ENCODE peak calls at places on chromosomes 3 and 15, in five cellular contexts. E is testis, I is lower lobe of right lung, R is HepG2, U is GM23248. X is an unnamed sample. For H3K4me1, the result is how much of the 10 kb centered on the place peaks cover.

GRCh38 chr3:100954990-100955389 is 38.2 kb downstream of the ABI3BP start:
- DNase-seq in E (peak), I (no peak), R (no peak), U (peak), X (peak)

GRCh38 chr15:66946578-66947164 is 118.7 kb upstream of the SMAD3 start:
- DNase-seq in E (peak), I (peak), R (peak), U (peak), X (peak)

GRCh38 chr3:88954853-88955252 is 152.6 kb upstream of the EPHA3 start:
- DNase-seq in E (no peak), I (no peak), R (no peak), U (no peak), X (no peak)

GRCh38 chr15:76160426-76161152 is 100.8 kb downstream of the TMEM266 start:
- DNase-seq in E (no peak), I (no peak), R (no peak), U (peak), X (no peak)

GRCh38 chr3:134611516-134611915 is 39.3 kb downstream of the KY start:
- DNase-seq in E (no peak), I (no peak), R (no peak), U (no peak), X (no peak)

GRCh38 chr3:175495331-175495730 is 636.2 kb downstream of the NAALADL2 start:
- DNase-seq in E (no peak), I (no peak), R (no peak), U (no peak), X (no peak)

GRCh38 chr3:180447156-180447555 is 154.8 kb upstream of the TTC14 start:
- DNase-seq in E (no peak), I (no peak), R (no peak), U (peak), X (no peak)

GRCh38 chr3:78707094-78707493 is 1060.7 kb downstream of the ROBO1 start:
- DNase-seq in E (no peak), I (no peak), R (no peak), U (no peak), X (no peak)

GRCh38 chr3:22792533-22792932 is 410.6 kb upstream of the UBE2E2 start:
- DNase-seq in E (no peak), I (no peak), R (no peak), U (no peak), X (no peak)

GRCh38 chr3:147383617-147384016 is 22.7 kb downstream of the ZIC4 start:
- DNase-seq in E (no peak), I (no peak), R (no peak), U (no peak), X (no peak)

GRCh38 chr3:33355611-33356010 is 78.4 kb downstream of the FBXL2 start:
- DNase-seq in E (no peak), I (no peak), R (no peak), U (peak), X (no peak)

GRCh38 chr3:87228316-87228715 is 1.2 kb downstream of the CHMP2B start:
- DNase-seq in E (no peak), I (no peak), R (peak), U (peak), X (no peak)

GRCh38 chr3:53331871-53332270 is 15.5 kb downstream of the DCP1A start:
- DNase-seq in E (no peak), I (no peak), R (no peak), U (no peak), X (no peak)

GRCh38 chr15:69648215-69648614 is 195.6 kb downstream of the RPLP1 start:
- DNase-seq in E (no peak), I (no peak), R (no peak), U (peak), X (no peak)

GRCh38 chr15:70356062-70356860 is 258.5 kb upstream of the TLE3 start:
- DNase-seq in E (no peak), I (no peak), R (no peak), U (no peak), X (no peak)

GRCh38 chr3:10683106-10683505 is 132.9 kb upstream of the SLC6A11 start:
- DNase-seq in E (no peak), I (no peak), R (no peak), U (peak), X (no peak)

GRCh38 chr3:114494498-114494897 is 200.7 kb downstream of the TIGIT start:
- DNase-seq in E (no peak), I (no peak), R (no peak), U (no peak), X (no peak)

GRCh38 chr3:142886938-142887337 is 1.9 kb downstream of the PCOLCE2 start:
- DNase-seq in E (no peak), I (no peak), R (no peak), U (peak), X (no peak)

GRCh38 chr15:45743309-45744041 is 108.6 kb downstream of the SQOR start:
- DNase-seq in E (no peak), I (no peak), R (no peak), U (no peak), X (no peak)

GRCh38 chr15:83380682-83381081 is 66.5 kb upstream of the SH3GL3 start:
- DNase-seq in E (peak), I (peak), R (peak), U (peak), X (peak)

GRCh38 chr3:119235151-119235550 is 5.5 kb downstream of the B4GALT4 start:
- DNase-seq in E (no peak), I (no peak), R (no peak), U (peak), X (no peak)

GRCh38 chr3:9793161-9793781 is 389 bp downstream of the ARPC4 start:
- DNase-seq in E (no peak), I (peak), R (peak), U (peak), X (peak)

GRCh38 chr3:35448121-35448520 is 191.2 kb upstream of the ARPP21 start:
- DNase-seq in E (no peak), I (no peak), R (no peak), U (no peak), X (no peak)

GRCh38 chr3:12817341-12817705 is 20.8 kb downstream of the CAND2 start:
- DNase-seq in E (no peak), I (no peak), R (no peak), U (no peak), X (no peak)

GRCh38 chr3:10292505-10293419 is at the start of gene GHRL:
- DNase-seq in E (no peak), I (peak), R (peak), U (no peak), X (no peak)

GRCh38 chr3:157436583-157437300 is at the start of gene PTX3:
- DNase-seq in E (peak), I (no peak), R (no peak), U (peak), X (peak)

GRCh38 chr3:182527745-182528144 is 265.6 kb upstream of the ATP11B start:
- DNase-seq in E (no peak), I (no peak), R (peak), U (no peak), X (no peak)

GRCh38 chr15:57667171-57667924 is 39.2 kb upstream of the POLR2M start:
- DNase-seq in E (no peak), I (no peak), R (peak), U (peak), X (no peak)

GRCh38 chr3:34357461-34357860 is 559.0 kb downstream of the PDCD6IP start:
- DNase-seq in E (no peak), I (no peak), R (no peak), U (no peak), X (no peak)

GRCh38 chr3:47416041-47416440 is 35.2 kb downstream of the PTPN23 start:
- DNase-seq in E (no peak), I (no peak), R (no peak), U (no peak), X (peak)

GRCh38 chr3:32508731-32509130 is 6.1 kb upstream of the CMTM6 start:
- DNase-seq in E (no peak), I (no peak), R (no peak), U (peak), X (no peak)

GRCh38 chr3:57151021-57151449 is 14.1 kb downstream of the IL17RD start:
- DNase-seq in E (no peak), I (no peak), R (no peak), U (no peak), X (no peak)

GRCh38 chr15:41888662-41889253 is 5.1 kb downstream of the SPTBN5 start:
- DNase-seq in E (no peak), I (no peak), R (no peak), U (no peak), X (no peak)

GRCh38 chr3:168186293-168186983 is 90.7 kb upstream of the GOLIM4 start:
- DNase-seq in E (no peak), I (no peak), R (peak), U (no peak), X (no peak)

GRCh38 chr15:49467782-49468181 is 44.7 kb downstream of the FGF7 start:
- DNase-seq in E (no peak), I (no peak), R (no peak), U (peak), X (no peak)

GRCh38 chr15:95111969-95112368 is 880.6 kb downstream of the MCTP2 start:
- DNase-seq in E (no peak), I (no peak), R (no peak), U (no peak), X (no peak)

GRCh38 chr3:197373096-197373495 is 74.7 kb upstream of the DLG1 start:
- DNase-seq in E (no peak), I (no peak), R (no peak), U (no peak), X (no peak)

GRCh38 chr3:70358978-70359580 is 46.6 kb upstream of the MDFIC2 start:
- DNase-seq in E (peak), I (no peak), R (peak), U (peak), X (no peak)

GRCh38 chr3:70359711-70360110 is 47.3 kb upstream of the MDFIC2 start:
- DNase-seq in E (no peak), I (no peak), R (no peak), U (no peak), X (no peak)

DNA sequence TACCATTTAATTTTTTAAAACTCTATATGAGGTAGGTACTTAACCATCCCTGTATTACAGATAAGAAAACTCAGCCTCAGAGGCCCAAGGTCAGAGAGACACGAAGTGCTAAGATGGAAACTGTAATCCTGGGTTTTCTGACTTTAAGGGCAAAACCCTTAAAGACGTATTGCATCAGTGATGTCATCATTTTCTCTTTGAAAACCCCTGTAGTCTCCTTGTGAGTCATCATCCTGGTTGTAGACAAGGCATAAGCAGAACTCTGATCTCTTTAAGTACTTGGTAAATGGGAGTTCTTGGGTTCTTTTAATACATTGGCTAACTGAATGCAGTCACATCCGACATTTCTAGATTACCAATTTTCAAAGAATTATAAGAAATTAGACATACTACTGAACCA is 48.5 kb upstream of the MDFIC2 start:
- DNase-seq in E (no peak), I (no peak), R (no peak), U (peak), X (no peak)
- H3K4me3 ChIP-seq in E (no peak), I (no peak), R (no peak), U (no peak), X (no peak)

GRCh38 chr3:126999383-126999782 is 16.5 kb downstream of the PLXNA1 start:
- DNase-seq in E (peak), I (no peak), R (no peak), U (no peak), X (no peak)

GRCh38 chr3:127001486-127002194 is 18.7 kb downstream of the PLXNA1 start:
- DNase-seq in E (no peak), I (no peak), R (no peak), U (no peak), X (no peak)

GRCh38 chr3:126998728-126999127 is 15.8 kb downstream of the PLXNA1 start:
- DNase-seq in E (no peak), I (no peak), R (no peak), U (no peak), X (no peak)

GRCh38 chr3:127000792-127001191 is 17.9 kb downstream of the PLXNA1 start:
- DNase-seq in E (no peak), I (no peak), R (no peak), U (no peak), X (no peak)

DNA sequence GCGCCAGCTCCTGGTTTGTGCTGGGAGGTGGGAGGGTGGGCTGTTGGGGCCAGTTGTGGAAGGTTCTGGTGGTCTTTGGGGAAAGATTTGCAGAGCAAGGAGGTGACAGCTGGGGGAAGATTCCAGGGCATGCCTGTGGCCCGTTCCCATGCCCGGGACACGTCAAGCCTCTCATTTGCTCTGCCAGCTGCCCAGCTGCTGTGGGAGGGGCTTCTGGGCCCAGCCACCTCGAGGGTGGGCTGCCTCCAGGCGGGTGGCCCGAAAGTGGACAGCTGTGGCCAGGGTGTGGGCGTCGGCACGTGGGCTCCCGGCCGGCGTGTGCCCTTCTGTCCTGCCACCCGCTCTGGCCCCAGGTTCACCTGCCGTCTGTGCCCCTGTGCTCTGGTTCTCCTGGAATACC is 17.2 kb downstream of the PLXNA1 start:
- DNase-seq in E (no peak), I (no peak), R (no peak), U (no peak), X (no peak)
- H3K4me1 ChIP-seq in E (under half), I (under half), R (under half), U (under half), X (under half)

DNA sequence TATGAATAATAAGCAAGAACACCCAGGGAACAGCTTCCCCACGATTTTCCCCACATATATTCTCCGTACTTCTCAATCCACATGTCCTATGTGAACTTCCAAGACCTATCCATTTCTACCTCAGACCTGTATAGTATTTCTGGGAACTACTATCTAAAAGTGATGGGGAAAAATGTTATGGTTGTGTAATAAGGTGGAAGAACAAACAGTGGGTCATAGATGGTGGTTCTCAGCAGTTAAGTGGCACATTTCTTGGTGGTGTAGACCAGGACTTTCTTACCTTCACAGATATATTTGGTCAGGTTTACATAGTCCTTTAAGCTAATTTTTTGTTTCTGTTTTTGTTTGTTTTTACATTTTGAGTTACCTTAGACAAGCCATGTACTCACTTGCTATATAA is 675.1 kb downstream of the GBE1 start:
- DNase-seq in E (no peak), I (no peak), R (no peak), U (no peak), X (no peak)
- H3K27ac ChIP-seq in E (no peak), I (no peak), R (no peak), U (no peak), X (no peak)

GRCh38 chr3:14143271-14143605 is 18.4 kb downstream of the TMEM43 start:
- DNase-seq in E (no peak), I (no peak), R (no peak), U (peak), X (no peak)

GRCh38 chr3:14141144-14141543 is 16.3 kb downstream of the TMEM43 start:
- DNase-seq in E (no peak), I (no peak), R (no peak), U (peak), X (no peak)

GRCh38 chr3:14141602-14142315 is 16.9 kb downstream of the TMEM43 start:
- DNase-seq in E (no peak), I (no peak), R (no peak), U (peak), X (peak)

GRCh38 chr3:14143826-14144225 is 19.0 kb downstream of the TMEM43 start:
- DNase-seq in E (no peak), I (no peak), R (peak), U (peak), X (peak)

DNA sequence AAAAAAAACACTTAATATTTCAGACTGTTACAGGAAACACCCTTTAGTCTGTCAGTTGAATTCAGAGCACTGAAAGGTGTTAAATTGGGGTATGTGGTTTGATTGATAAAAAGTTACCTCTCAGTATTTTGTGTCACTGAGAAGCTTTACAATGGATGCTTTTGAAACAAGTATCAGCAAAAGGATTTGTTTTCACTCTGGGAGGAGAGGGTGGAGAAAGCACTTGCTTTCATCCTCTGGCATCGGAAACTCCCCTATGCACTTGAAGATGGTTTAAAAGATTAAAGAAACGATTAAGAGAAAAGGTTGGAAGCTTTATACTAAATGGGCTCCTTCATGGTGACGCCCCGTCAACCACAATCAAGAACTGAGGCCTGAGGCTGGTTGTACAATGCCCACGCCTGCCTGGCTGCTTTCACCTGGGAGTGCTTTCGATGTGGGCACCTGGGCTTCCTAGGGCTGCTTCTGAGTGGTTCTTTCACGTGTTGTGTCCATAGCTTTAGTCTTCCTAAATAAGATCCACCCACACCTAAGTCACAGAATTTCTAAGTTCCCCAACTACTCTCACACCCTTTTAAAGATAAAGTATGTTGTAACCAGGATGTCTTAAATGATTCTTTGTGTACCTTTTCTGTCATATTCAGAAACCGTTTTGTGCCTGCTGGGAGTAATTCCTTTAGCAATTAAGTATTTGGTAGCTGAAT is 17.9 kb downstream of the TMEM43 start:
- DNase-seq in E (no peak), I (no peak), R (no peak), U (no peak), X (no peak)
- H3K4me3 ChIP-seq in E (no peak), I (no peak), R (no peak), U (no peak), X (no peak)

DNA sequence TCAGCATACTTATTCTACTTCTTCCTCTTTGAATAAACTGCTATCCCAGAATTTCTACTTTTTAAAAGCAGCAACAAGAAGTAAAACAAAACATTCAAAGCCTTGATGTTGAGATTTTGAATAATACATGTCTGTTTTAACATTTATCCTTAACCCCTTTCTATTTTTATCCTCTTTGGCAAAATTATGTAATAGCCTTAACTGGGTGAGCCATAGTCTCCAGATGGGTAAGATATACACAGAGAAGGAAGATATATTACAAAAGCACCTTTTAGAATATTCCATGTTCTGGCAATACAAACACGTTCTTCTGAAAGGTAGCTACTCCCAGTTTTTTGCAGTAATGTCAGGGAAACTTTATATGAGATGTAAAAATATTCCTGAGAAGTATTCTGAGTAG is 123.7 kb downstream of the MBNL1 start:
- DNase-seq in E (no peak), I (no peak), R (no peak), U (peak), X (no peak)
- H3K4me1 ChIP-seq in E (under half), I (half or more), R (under half), U (under half), X (under half)

GRCh38 chr15:63947228-63947627 is 99.1 kb downstream of the DAPK2 start:
- DNase-seq in E (no peak), I (no peak), R (no peak), U (no peak), X (no peak)

GRCh38 chr15:63948436-63948835 is 97.8 kb downstream of the DAPK2 start:
- DNase-seq in E (no peak), I (no peak), R (no peak), U (no peak), X (no peak)

GRCh38 chr15:63948971-63949370 is 97.3 kb downstream of the DAPK2 start:
- DNase-seq in E (no peak), I (no peak), R (no peak), U (no peak), X (no peak)

GRCh38 chr15:63953524-63953923 is 92.8 kb downstream of the DAPK2 start:
- DNase-seq in E (no peak), I (no peak), R (no peak), U (no peak), X (no peak)

GRCh38 chr15:63950911-63951481 is 95.3 kb downstream of the DAPK2 start:
- DNase-seq in E (no peak), I (no peak), R (no peak), U (peak), X (no peak)
- H3K27ac ChIP-seq in E (no peak), I (peak), R (no peak), U (peak), X (no peak)

X was measured in right cardiac atrium.